ENCODE peak calls at places on chromosomes 2 and 18, in nine cellular contexts. B is GM10248, A is epithelial cell of esophagus, C is dorsolateral prefrontal cortex, O is mesothelial cell of epicardium, Z is breast epithelium, F is esophagus squamous epithelium, M is stomach, Y is Calu3. U is an unnamed sample.

GRCh38 chr2:55885129-55885943 is 38.2 kb downstream of the EFEMP1 start:
- DNase-seq in B (no peak), A (peak; percentile 87), C (no peak), O (no peak), Z (no peak), F (no peak), M (no peak), Y (peak; percentile 38), U (no peak)

GRCh38 chr2:10428355-10428754 is 19.8 kb downstream of the ODC1 start:
- DNase-seq in B (no peak), A (no peak), C (no peak), O (no peak), Z (no peak), F (no peak), M (no peak), Y (no peak), U (no peak)

GRCh38 chr2:25899404-25899925 is 21.2 kb upstream of the ASXL2 start:
- DNase-seq in B (no peak), A (peak; percentile 81), C (no peak), O (no peak), Z (no peak), F (no peak), M (no peak), Y (no peak), U (no peak)

GRCh38 chr2:112583497-112584133 is 794 bp upstream of the CHCHD5 start:
- DNase-seq in B (no peak), A (peak; percentile 12), C (no peak), O (no peak), Z (no peak), F (no peak), M (no peak), Y (no peak), U (no peak)

GRCh38 chr2:157789933-157790511 is 86.1 kb downstream of the ACVR1 start:
- DNase-seq in B (no peak), A (no peak), C (no peak), O (no peak), Z (peak; percentile 51), F (no peak), M (peak; percentile 75), Y (no peak), U (no peak)

GRCh38 chr2:225328192-225328591 is 71.3 kb upstream of the NYAP2 start:
- DNase-seq in B (no peak), A (no peak), C (no peak), O (no peak), Z (no peak), F (no peak), M (no peak), Y (no peak), U (no peak)

GRCh38 chr18:28511421-28511821 is 334.5 kb upstream of the CDH2 start:
- DNase-seq in B (no peak), A (peak; percentile 33), C (no peak), O (no peak), Z (no peak), F (no peak), M (no peak), Y (no peak), U (no peak)

GRCh38 chr2:107027205-107027604 is 141.2 kb upstream of the ST6GAL2 start:
- DNase-seq in B (no peak), A (no peak), C (no peak), O (no peak), Z (no peak), F (no peak), M (no peak), Y (no peak), U (no peak)

GRCh38 chr2:200156140-200156858 is 150.2 kb upstream of the SPATS2L start:
- DNase-seq in B (no peak), A (peak; percentile 93), C (no peak), O (no peak), Z (no peak), F (no peak), M (no peak), Y (peak; percentile 59), U (no peak)

GRCh38 chr2:30641765-30642341 is 165.4 kb downstream of the CAPN13 start:
- DNase-seq in B (no peak), A (no peak), C (no peak), O (no peak), Z (no peak), F (no peak), M (no peak), Y (no peak), U (no peak)

GRCh38 chr2:176533505-176534193 is 264.4 kb downstream of the MTX2 start:
- DNase-seq in B (no peak), A (peak; percentile 63), C (no peak), O (no peak), Z (no peak), F (no peak), M (no peak), Y (no peak), U (no peak)

GRCh38 chr18:24987271-24987932 is 364.6 kb downstream of the ZNF521 start:
- DNase-seq in B (no peak), A (peak; percentile 2), C (no peak), O (no peak), Z (no peak), F (no peak), M (no peak), Y (no peak), U (no peak)

GRCh38 chr18:39618265-39619003 is 2052.8 kb upstream of the CELF4 start:
- DNase-seq in B (no peak), A (no peak), C (no peak), O (no peak), Z (no peak), F (no peak), M (no peak), Y (no peak), U (no peak)

GRCh38 chr2:160918909-160919503 is 241.2 kb upstream of the TANK start:
- DNase-seq in B (peak; percentile 33), A (peak; percentile 68), C (no peak), O (no peak), Z (peak; percentile 61), F (no peak), M (peak; percentile 67), Y (peak; percentile 80), U (peak; percentile 27)

GRCh38 chr2:78941751-78942150 is 83.8 kb upstream of the REG3G start:
- DNase-seq in B (no peak), A (no peak), C (no peak), O (no peak), Z (no peak), F (no peak), M (no peak), Y (no peak), U (no peak)

GRCh38 chr2:95012881-95013550 is 12.5 kb upstream of the MAL start:
- DNase-seq in B (no peak), A (no peak), C (no peak), O (no peak), Z (no peak), F (no peak), M (no peak), Y (no peak), U (no peak)

GRCh38 chr2:127624321-127625145 is 21.4 kb upstream of the GPR17 start:
- DNase-seq in B (no peak), A (no peak), C (peak; percentile 14), O (no peak), Z (no peak), F (no peak), M (no peak), Y (no peak), U (no peak)

GRCh38 chr18:37246779-37247340 is 318.7 kb downstream of the CELF4 start:
- DNase-seq in B (no peak), A (no peak), C (no peak), O (no peak), Z (no peak), F (no peak), M (no peak), Y (no peak), U (no peak)

GRCh38 chr2:138716183-138716582 is 64.0 kb downstream of the NXPH2 start:
- DNase-seq in B (peak; percentile 18), A (peak; percentile 32), C (no peak), O (no peak), Z (no peak), F (no peak), M (no peak), Y (no peak), U (no peak)

GRCh38 chr2:223465793-223466192 is 136.4 kb downstream of the SCG2 start:
- DNase-seq in B (no peak), A (peak; percentile 97), C (no peak), O (no peak), Z (no peak), F (peak; percentile 14), M (peak; percentile 29), Y (peak; percentile 54), U (peak; percentile 76)

DNA sequence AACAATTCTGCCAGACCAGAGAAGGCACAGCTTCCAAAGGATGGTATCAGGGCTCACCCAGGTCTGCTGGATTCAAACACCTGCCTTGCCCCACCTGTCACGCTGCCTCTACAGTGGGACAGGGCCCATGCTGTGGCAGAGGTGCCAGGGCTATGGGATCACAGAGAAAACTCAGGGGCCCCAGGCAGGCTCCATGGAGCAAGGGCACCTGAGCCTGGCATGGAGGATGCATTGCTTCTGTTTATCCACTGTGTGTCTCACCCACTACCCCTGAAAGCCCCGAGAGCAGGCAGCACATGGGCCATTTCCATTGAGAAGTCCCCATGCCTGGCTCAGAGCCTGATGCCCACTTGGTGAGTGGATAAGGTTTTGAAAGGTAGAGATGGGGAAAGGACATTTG is 76.0 kb downstream of the TNS1 start:
- DNase-seq in B (no peak), A (no peak), C (no peak), O (no peak), Z (no peak), F (no peak), M (no peak), Y (no peak), U (no peak)
- TF ChIP-seq CTCF in B (no peak), A (no peak), C (no peak), O (no peak), Z (no peak), F (no peak), M (no peak), Y (no peak), U (no peak)

GRCh38 chr2:171807130-171807529 is 86.9 kb downstream of the SLC25A12 start:
- DNase-seq in B (no peak), A (peak; percentile 60), C (no peak), O (no peak), Z (no peak), F (no peak), M (no peak), Y (no peak), U (no peak)
- TF ChIP-seq CTCF in B (no peak), A (no peak), C (no peak), O (no peak), Z (no peak), F (no peak), M (no peak), Y (no peak), U (no peak)

GRCh38 chr2:73291461-73292315 is 1.7 kb downstream of the EGR4 start:
- DNase-seq in B (no peak), A (no peak), C (no peak), O (peak; percentile 50), Z (no peak), F (no peak), M (no peak), Y (no peak), U (no peak)
- TF ChIP-seq CTCF in B (no peak), A (no peak), C (no peak), O (no peak), Z (no peak), F (no peak), M (no peak), Y (no peak), U (no peak)

GRCh38 chr2:149258531-149258930 is 71.9 kb upstream of the LYPD6 start:
- DNase-seq in B (no peak), A (peak; percentile 27), C (no peak), O (no peak), Z (no peak), F (no peak), M (no peak), Y (no peak), U (no peak)
- TF ChIP-seq CTCF in B (no peak), A (peak; percentile 55), C (no peak), O (no peak), Z (no peak), F (no peak), M (no peak), Y (no peak), U (no peak)